ENCODE peak calls at places on chromosomes 1 and 21, in eight cellular contexts. G is mucosa of descending colon; A is stimulated activated naive CD8-positive, alpha-beta T cell treated with anti-CD3 and anti-CD28 coated beads, Interleukin-15, amount 100 ng/mL, for 72 hours; E is memory B cell; S is activated naive CD8-positive, alpha-beta T cell treated with anti-CD3 and anti-CD28 coated beads, Interleukin-2, amount 10 ng/mL, durations not matched to agents 7 days and 5 days; W is CD8-positive, alpha-beta T cell; O is RWPE2; N is A549. Q is an unnamed sample.

GRCh38 chr21:34187935-34188334 is 114.6 kb downstream of the MRPS6 start:
- ATAC-seq in G (no peak), A (no peak), E (no peak), S (no peak), W (no peak), O (no peak), N (no peak), Q (no peak)

GRCh38 chr1:1041092-1041503 is 21.2 kb downstream of the AGRN start:
- ATAC-seq in G (no peak), A (peak; percentile 13), E (no peak), S (no peak), W (peak; percentile 6), O (no peak), N (no peak), Q (peak; percentile 2)

GRCh38 chr1:13513885-13514546 is at the start of gene LRRC38:
- ATAC-seq in G (peak; percentile 79), A (no peak), E (no peak), S (no peak), W (no peak), O (no peak), N (peak; percentile 43), Q (no peak)

GRCh38 chr21:31557956-31558838 is 101.3 kb upstream of the SOD1 start:
- ATAC-seq in G (no peak), A (peak; percentile 50), E (peak; percentile 10), S (peak; percentile 9), W (peak; percentile 7), O (peak; percentile 1), N (no peak), Q (peak; percentile 1)

GRCh38 chr1:57254006-57254405 is 169.9 kb downstream of the DAB1 start:
- ATAC-seq in G (no peak), A (no peak), E (no peak), S (no peak), W (no peak), O (no peak), N (no peak), Q (no peak)

GRCh38 chr1:91699339-91699970 is 186.5 kb downstream of the TGFBR3 start:
- ATAC-seq in G (peak; percentile 51), A (no peak), E (no peak), S (no peak), W (no peak), O (no peak), N (no peak), Q (peak; percentile 14)

GRCh38 chr1:54791880-54792522 is 9.1 kb downstream of the TTC22 start:
- ATAC-seq in G (no peak), A (no peak), E (no peak), S (no peak), W (no peak), O (no peak), N (peak; percentile 49), Q (peak; percentile 48)

GRCh38 chr1:12594966-12595838 is 22.8 kb downstream of the DHRS3 start:
- ATAC-seq in G (peak; percentile 61), A (peak; percentile 66), E (peak; percentile 59), S (peak; percentile 71), W (peak; percentile 79), O (peak; percentile 46), N (peak; percentile 63), Q (peak; percentile 49)

GRCh38 chr21:29172282-29172681 is 41.8 kb downstream of the MAP3K7CL start:
- ATAC-seq in G (no peak), A (no peak), E (no peak), S (no peak), W (no peak), O (no peak), N (no peak), Q (no peak)

GRCh38 chr1:21509351-21510112 is at the start of gene ALPL:
- ATAC-seq in G (no peak), A (peak; percentile 48), E (no peak), S (no peak), W (no peak), O (no peak), N (peak; percentile 43), Q (peak; percentile 19)

GRCh38 chr1:168507271-168507670 is 36.5 kb downstream of the XCL2 start:
- ATAC-seq in G (no peak), A (no peak), E (no peak), S (no peak), W (no peak), O (no peak), N (no peak), Q (no peak)

GRCh38 chr1:231395051-231395995 is 26.8 kb downstream of the EGLN1 start:
- ATAC-seq in G (peak; percentile 73), A (no peak), E (peak; percentile 53), S (no peak), W (no peak), O (peak; percentile 95), N (peak; percentile 90), Q (no peak)

GRCh38 chr1:195894411-195894810 is 713.8 kb downstream of the KCNT2 start:
- ATAC-seq in G (no peak), A (no peak), E (no peak), S (no peak), W (no peak), O (peak; percentile 44), N (no peak), Q (no peak)